ENCODE peak calls at places on chromosomes 5 and 9, in eight cellular contexts. Z is Caco-2, F is AG04449, A is progenitor cell of endocrine pancreas, U is foreskin fibroblast, S is endothelial cell, D is mammary epithelial cell, E is fibroblast of lung. L is an unnamed sample.

GRCh38 chr5:111224561-111224989 is 391 bp downstream of the CAMK4 start:
- DNase-seq in U (no peak), E (no peak), A (no peak), Z (no peak), F (no peak), D (peak; percentile 4), S (no peak), L (no peak)

GRCh38 chr9:97293827-97294226 is 13.6 kb upstream of the CCDC180 start:
- DNase-seq in D (no peak), U (no peak), A (no peak), E (no peak), S (no peak), F (no peak), Z (no peak), L (no peak)

GRCh38 chr9:5402217-5402616 is 35.5 kb downstream of the PLGRKT start:
- DNase-seq in E (no peak), A (no peak), Z (no peak), S (no peak), D (no peak), F (no peak), U (no peak), L (no peak)

GRCh38 chr5:103224118-103224893 is 34.3 kb upstream of the MACIR start:
- DNase-seq in F (no peak), A (no peak), E (peak; percentile 69), D (peak; percentile 55), S (peak; percentile 47), U (peak; percentile 48), Z (peak; percentile 60), L (no peak)

GRCh38 chr9:26148128-26148527 is 469.9 kb upstream of the TUSC1 start:
- DNase-seq in Z (no peak), A (no peak), E (no peak), S (no peak), D (no peak), F (no peak), U (no peak), L (no peak)

GRCh38 chr9:131839281-131840084 is 99.6 kb upstream of the RAPGEF1 start:
- DNase-seq in Z (no peak), E (peak; percentile 80), A (no peak), D (peak; percentile 79), U (peak; percentile 72), S (no peak), F (no peak), L (no peak)

GRCh38 chr5:67371924-67372323 is 175.3 kb upstream of the CD180 start:
- DNase-seq in F (no peak), A (no peak), E (no peak), Z (no peak), S (no peak), U (no peak), D (no peak), L (no peak)

GRCh38 chr9:123725389-123725788 is 204.5 kb downstream of the DENND1A start:
- DNase-seq in S (no peak), F (no peak), E (peak; percentile 32), Z (no peak), A (no peak), U (peak; percentile 40), D (no peak), L (no peak)

GRCh38 chr9:131697097-131697496 is 42.8 kb downstream of the RAPGEF1 start:
- DNase-seq in A (no peak), F (no peak), S (no peak), U (no peak), D (no peak), E (peak; percentile 51), Z (no peak), L (no peak)

GRCh38 chr9:14811844-14812243 is 89.3 kb upstream of the CER1 start:
- DNase-seq in F (no peak), Z (no peak), S (no peak), U (no peak), A (no peak), E (no peak), D (no peak), L (no peak)

GRCh38 chr5:6495433-6496206 is 47.0 kb downstream of the UBE2QL1 start:
- DNase-seq in F (no peak), E (no peak), D (no peak), U (no peak), Z (no peak), S (no peak), A (no peak), L (no peak)

DNA sequence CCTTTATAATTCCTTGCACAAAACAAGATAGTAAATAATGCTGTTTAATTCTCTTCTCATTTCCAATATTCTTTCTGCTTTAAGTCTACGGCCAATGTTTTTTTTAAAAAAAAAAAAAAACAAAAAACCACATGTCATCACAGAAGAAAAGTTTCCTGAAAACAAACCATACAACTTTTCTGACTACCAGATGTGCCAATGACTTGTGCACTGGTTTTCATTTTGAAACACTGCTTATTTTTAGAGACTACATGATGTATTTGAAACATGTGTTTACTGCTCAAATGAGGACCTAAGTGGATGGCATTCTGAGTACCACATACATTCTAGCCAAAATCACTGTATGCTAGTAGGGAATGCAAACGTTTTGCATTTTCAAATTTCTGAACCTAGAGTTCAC is 167.9 kb downstream of the GLIS3 start:
- DNase-seq in E (no peak), Z (no peak), S (no peak), U (no peak), A (no peak), D (no peak), F (no peak), L (no peak)
- TF ChIP-seq CTCF in E (no peak), Z (no peak), S (no peak), U (no peak), A (no peak), D (no peak), F (no peak), L (no peak)

DNA sequence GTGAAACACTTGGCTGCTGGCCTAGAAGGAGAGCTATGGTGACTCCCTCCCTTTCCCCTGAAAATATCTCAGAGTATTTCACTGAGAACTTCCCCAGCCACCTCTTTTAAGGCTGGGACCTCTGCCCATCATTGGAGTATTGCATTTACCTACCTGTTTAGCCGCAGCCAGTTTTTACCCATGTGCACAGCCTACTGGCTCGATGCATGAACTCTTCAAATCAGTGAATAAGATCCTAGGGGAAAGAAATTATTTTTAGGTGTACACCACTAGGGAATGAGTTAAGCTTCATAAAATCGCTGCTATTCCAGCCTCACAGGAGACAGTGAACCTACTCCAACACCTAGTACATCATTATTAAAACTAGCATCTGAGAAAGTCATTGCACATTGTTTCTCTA is 16.8 kb upstream of the FAM174A start:
- DNase-seq in D (no peak), A (no peak), E (no peak), S (no peak), F (no peak), U (no peak), Z (no peak), L (no peak)
- TF ChIP-seq CTCF in D (peak; percentile 41), A (peak; percentile 11), E (no peak), S (no peak), F (no peak), U (no peak), Z (peak; percentile 20), L (peak; percentile 8)

GRCh38 chr5:55603947-55604346 is 69.2 kb upstream of the PLPP1 start:
- DNase-seq in S (no peak), Z (no peak), A (no peak), E (peak; percentile 75), F (no peak), U (peak; percentile 83), D (no peak), L (no peak)
- TF ChIP-seq CTCF in S (no peak), Z (no peak), A (no peak), E (no peak), F (no peak), U (no peak), D (no peak), L (no peak)

GRCh38 chr9:90773593-90773992 is 28.0 kb upstream of the SYK start:
- DNase-seq in F (no peak), E (no peak), U (no peak), S (no peak), Z (no peak), A (no peak), D (peak; percentile 9), L (no peak)
- TF ChIP-seq CTCF in F (no peak), E (peak; percentile 27), U (peak; percentile 16), S (peak; percentile 38), Z (peak; percentile 31), A (peak; percentile 68), D (peak; percentile 61), L (peak; percentile 8)

GRCh38 chr9:87255437-87256155 is 242.1 kb upstream of the DAPK1 start:
- DNase-seq in E (peak; percentile 25), S (no peak), U (no peak), A (no peak), F (no peak), D (no peak), Z (no peak), L (no peak)

GRCh38 chr9:87245271-87245670 is 252.4 kb upstream of the DAPK1 start:
- DNase-seq in D (no peak), Z (peak; percentile 44), S (no peak), E (no peak), U (no peak), F (no peak), A (no peak), L (no peak)

GRCh38 chr9:87249029-87249428 is 248.6 kb upstream of the DAPK1 start:
- DNase-seq in S (no peak), F (no peak), Z (no peak), A (no peak), E (no peak), D (peak; percentile 91), U (no peak), L (no peak)

GRCh38 chr9:87250205-87250604 is 247.5 kb upstream of the DAPK1 start:
- DNase-seq in Z (no peak), F (no peak), D (no peak), U (no peak), S (no peak), E (no peak), A (no peak), L (no peak)
- TF ChIP-seq CTCF in Z (no peak), F (no peak), D (peak; percentile 1), U (no peak), S (no peak), E (no peak), A (no peak), L (peak; percentile 22)